ENCODE peak calls at places on chromosomes 11 and 22, in six cellular contexts. One of them, this sample, is unnamed.

GRCh38 chr22:24107668-24108067 is 73.6 kb upstream of the SUSD2 start:
- DNase-seq in GM20000: no peak
- DNase-seq in fibroblast of pulmonary artery: peak; percentile 89
- DNase-seq in GM12865: no peak
- DNase-seq in uterus: peak; percentile 93
- DNase-seq in body of pancreas: peak; percentile 60
- DNase-seq in this sample: peak; percentile 88

GRCh38 chr11:10499452-10500262 is 41.3 kb downstream of the RNF141 start:
- DNase-seq in GM12865: no peak
- DNase-seq in body of pancreas: no peak
- DNase-seq in GM20000: no peak
- DNase-seq in fibroblast of pulmonary artery: no peak
- DNase-seq in uterus: no peak
- DNase-seq in this sample: peak; percentile 70

GRCh38 chr22:38868886-38869381 is 3.1 kb downstream of the CBX6 start:
- DNase-seq in GM12865: peak; percentile 82
- DNase-seq in uterus: peak; percentile 74
- DNase-seq in GM20000: peak; percentile 92
- DNase-seq in fibroblast of pulmonary artery: peak; percentile 68
- DNase-seq in body of pancreas: peak; percentile 79
- DNase-seq in this sample: peak; percentile 93

GRCh38 chr11:16262645-16262955 is 93.7 kb downstream of the SOX6 start:
- DNase-seq in fibroblast of pulmonary artery: no peak
- DNase-seq in body of pancreas: no peak
- DNase-seq in GM12865: no peak
- DNase-seq in GM20000: no peak
- DNase-seq in uterus: no peak
- DNase-seq in this sample: no peak

GRCh38 chr22:38397189-38398097 is 57.6 kb downstream of the KCNJ4 start:
- DNase-seq in fibroblast of pulmonary artery: peak; percentile 44
- DNase-seq in GM20000: peak; percentile 48
- DNase-seq in body of pancreas: peak; percentile 46
- DNase-seq in uterus: peak; percentile 48
- DNase-seq in GM12865: peak; percentile 88
- DNase-seq in this sample: peak; percentile 92

GRCh38 chr22:39530692-39531331 is 1.7 kb downstream of the RPS19BP1 start:
- DNase-seq in GM12865: peak; percentile 67
- DNase-seq in fibroblast of pulmonary artery: peak; percentile 59
- DNase-seq in GM20000: no peak
- DNase-seq in body of pancreas: peak; percentile 55
- DNase-seq in uterus: no peak
- DNase-seq in this sample: no peak

GRCh38 chr11:116777056-116777455 is 4.3 kb upstream of the BUD13 start:
- DNase-seq in GM20000: no peak
- DNase-seq in body of pancreas: no peak
- DNase-seq in fibroblast of pulmonary artery: no peak
- DNase-seq in GM12865: no peak
- DNase-seq in uterus: no peak
- DNase-seq in this sample: no peak

GRCh38 chr11:3228445-3228829 is 3.8 kb downstream of the MRGPRE start:
- DNase-seq in uterus: peak; percentile 10
- DNase-seq in body of pancreas: no peak
- DNase-seq in GM20000: peak; percentile 8
- DNase-seq in fibroblast of pulmonary artery: no peak
- DNase-seq in GM12865: no peak
- DNase-seq in this sample: peak; percentile 76

GRCh38 chr11:27395556-27396258 is 32.7 kb upstream of the CCDC34 start:
- DNase-seq in fibroblast of pulmonary artery: peak; percentile 34
- DNase-seq in GM12865: no peak
- DNase-seq in body of pancreas: peak; percentile 75
- DNase-seq in uterus: no peak
- DNase-seq in GM20000: no peak
- DNase-seq in this sample: no peak

GRCh38 chr11:109946322-109946846 is 146.8 kb upstream of the ZC3H12C start:
- DNase-seq in body of pancreas: peak; percentile 90
- DNase-seq in GM20000: peak; percentile 63
- DNase-seq in fibroblast of pulmonary artery: peak; percentile 99
- DNase-seq in uterus: peak; percentile 76
- DNase-seq in GM12865: peak; percentile 90
- DNase-seq in this sample: peak; percentile 85

GRCh38 chr11:126405906-126406305 is 50.4 kb downstream of the ST3GAL4 start:
- DNase-seq in GM20000: no peak
- DNase-seq in uterus: no peak
- DNase-seq in fibroblast of pulmonary artery: no peak
- DNase-seq in GM12865: no peak
- DNase-seq in body of pancreas: no peak
- DNase-seq in this sample: no peak

GRCh38 chr11:111562692-111563389 is 22.3 kb downstream of the LAYN start:
- DNase-seq in GM12865: no peak
- DNase-seq in GM20000: no peak
- DNase-seq in fibroblast of pulmonary artery: no peak
- DNase-seq in body of pancreas: no peak
- DNase-seq in uterus: no peak
- DNase-seq in this sample: no peak

GRCh38 chr11:107598225-107599139 is 7.5 kb downstream of the ELMOD1 start:
- DNase-seq in uterus: no peak
- DNase-seq in fibroblast of pulmonary artery: peak; percentile 14
- DNase-seq in body of pancreas: no peak
- DNase-seq in GM20000: peak; percentile 45
- DNase-seq in GM12865: peak; percentile 32
- DNase-seq in this sample: no peak

GRCh38 chr22:27576815-27577564 is 224.6 kb downstream of the MN1 start:
- DNase-seq in uterus: no peak
- DNase-seq in fibroblast of pulmonary artery: peak; percentile 95
- DNase-seq in body of pancreas: peak; percentile 9
- DNase-seq in GM20000: no peak
- DNase-seq in GM12865: no peak
- DNase-seq in this sample: no peak

GRCh38 chr22:43449831-43450225 is 38.0 kb downstream of the MPPED1 start:
- DNase-seq in body of pancreas: no peak
- DNase-seq in uterus: no peak
- DNase-seq in GM12865: no peak
- DNase-seq in GM20000: no peak
- DNase-seq in fibroblast of pulmonary artery: no peak
- DNase-seq in this sample: no peak

GRCh38 chr11:292211-293121 is 3.5 kb downstream of the PGGHG start:
- DNase-seq in GM20000: no peak
- DNase-seq in GM12865: no peak
- DNase-seq in body of pancreas: no peak
- DNase-seq in uterus: no peak
- DNase-seq in fibroblast of pulmonary artery: no peak
- DNase-seq in this sample: no peak

GRCh38 chr11:4511267-4511666 is 28.8 kb downstream of the OR52K1 start:
- DNase-seq in GM20000: no peak
- DNase-seq in body of pancreas: no peak
- DNase-seq in fibroblast of pulmonary artery: no peak
- DNase-seq in GM12865: no peak
- DNase-seq in uterus: no peak
- DNase-seq in this sample: no peak

GRCh38 chr11:59669611-59670009 is 773 bp upstream of the PATL1 start:
- DNase-seq in GM12865: no peak
- DNase-seq in GM20000: no peak
- DNase-seq in uterus: peak; percentile 48
- DNase-seq in fibroblast of pulmonary artery: peak; percentile 78
- DNase-seq in body of pancreas: no peak
- DNase-seq in this sample: peak; percentile 31

GRCh38 chr11:19744130-19744529 is 31.5 kb downstream of the NAV2 start:
- DNase-seq in GM20000: no peak
- DNase-seq in uterus: no peak
- DNase-seq in GM12865: no peak
- DNase-seq in fibroblast of pulmonary artery: no peak
- DNase-seq in body of pancreas: no peak
- DNase-seq in this sample: no peak

GRCh38 chr11:108819957-108820356 is 155.1 kb downstream of the DDX10 start:
- DNase-seq in GM20000: no peak
- DNase-seq in uterus: no peak
- DNase-seq in GM12865: no peak
- DNase-seq in body of pancreas: no peak
- DNase-seq in fibroblast of pulmonary artery: no peak
- DNase-seq in this sample: no peak

GRCh38 chr11:36702330-36703054 is 104.5 kb upstream of the RAG2 start:
- DNase-seq in uterus: no peak
- DNase-seq in GM12865: peak; percentile 75
- DNase-seq in body of pancreas: peak; percentile 61
- DNase-seq in fibroblast of pulmonary artery: peak; percentile 75
- DNase-seq in GM20000: peak; percentile 59
- DNase-seq in this sample: no peak

GRCh38 chr22:20590477-20591294 is 83.3 kb downstream of the MED15 start:
- DNase-seq in GM20000: no peak
- DNase-seq in body of pancreas: no peak
- DNase-seq in GM12865: no peak
- DNase-seq in fibroblast of pulmonary artery: no peak
- DNase-seq in uterus: no peak
- DNase-seq in this sample: no peak

GRCh38 chr11:119375629-119376196 is 5.8 kb downstream of the USP2 start:
- DNase-seq in body of pancreas: peak; percentile 77
- DNase-seq in GM20000: no peak
- DNase-seq in GM12865: no peak
- DNase-seq in uterus: peak; percentile 95
- DNase-seq in fibroblast of pulmonary artery: peak; percentile 71
- DNase-seq in this sample: peak; percentile 19

GRCh38 chr11:120129570-120129969 is 8.3 kb downstream of the TRIM29 start:
- DNase-seq in uterus: no peak
- DNase-seq in fibroblast of pulmonary artery: no peak
- DNase-seq in body of pancreas: no peak
- DNase-seq in GM12865: no peak
- DNase-seq in GM20000: no peak
- DNase-seq in this sample: no peak

GRCh38 chr11:95835768-95836488 is 45.6 kb downstream of the CEP57 start:
- DNase-seq in GM12865: peak; percentile 61
- DNase-seq in uterus: peak; percentile 44
- DNase-seq in body of pancreas: peak; percentile 69
- DNase-seq in GM20000: peak; percentile 30
- DNase-seq in fibroblast of pulmonary artery: peak; percentile 93
- DNase-seq in this sample: no peak

GRCh38 chr11:18775492-18776292 is 15.9 kb downstream of the PTPN5 start:
- DNase-seq in body of pancreas: peak; percentile 79
- DNase-seq in fibroblast of pulmonary artery: peak; percentile 63
- DNase-seq in uterus: no peak
- DNase-seq in GM20000: peak; percentile 74
- DNase-seq in GM12865: peak; percentile 81
- DNase-seq in this sample: peak; percentile 34

GRCh38 chr11:68036717-68037239 is 2.0 kb upstream of the TCIRG1 start:
- DNase-seq in GM20000: no peak
- DNase-seq in fibroblast of pulmonary artery: no peak
- DNase-seq in uterus: no peak
- DNase-seq in body of pancreas: peak; percentile 80
- DNase-seq in GM12865: no peak
- DNase-seq in this sample: no peak

GRCh38 chr11:62608776-62609175 is 3.8 kb downstream of the EML3 start:
- DNase-seq in GM12865: no peak
- DNase-seq in GM20000: no peak
- DNase-seq in body of pancreas: no peak
- DNase-seq in uterus: no peak
- DNase-seq in fibroblast of pulmonary artery: no peak
- DNase-seq in this sample: no peak

GRCh38 chr11:102184269-102184987 is 74.2 kb downstream of the YAP1 start:
- DNase-seq in GM20000: no peak
- DNase-seq in body of pancreas: no peak
- DNase-seq in GM12865: no peak
- DNase-seq in uterus: no peak
- DNase-seq in fibroblast of pulmonary artery: no peak
- DNase-seq in this sample: no peak

GRCh38 chr11:16902979-16903378 is 111.2 kb downstream of the PLEKHA7 start:
- DNase-seq in body of pancreas: no peak
- DNase-seq in uterus: no peak
- DNase-seq in fibroblast of pulmonary artery: no peak
- DNase-seq in GM20000: peak; percentile 64
- DNase-seq in GM12865: peak; percentile 76
- DNase-seq in this sample: no peak

GRCh38 chr11:61924016-61924360 is 6.6 kb upstream of the RAB3IL1 start:
- DNase-seq in GM12865: no peak
- DNase-seq in fibroblast of pulmonary artery: no peak
- DNase-seq in uterus: no peak
- DNase-seq in GM20000: no peak
- DNase-seq in body of pancreas: no peak
- DNase-seq in this sample: no peak

GRCh38 chr11:77345621-77346020 is 44.1 kb upstream of the GDPD4 start:
- DNase-seq in GM20000: no peak
- DNase-seq in body of pancreas: no peak
- DNase-seq in GM12865: no peak
- DNase-seq in uterus: no peak
- DNase-seq in fibroblast of pulmonary artery: peak; percentile 47
- DNase-seq in this sample: no peak
- TF ChIP-seq CTCF in GM20000: no peak
- TF ChIP-seq CTCF in body of pancreas: no peak
- TF ChIP-seq CTCF in GM12865: no peak
- TF ChIP-seq CTCF in uterus: no peak
- TF ChIP-seq CTCF in fibroblast of pulmonary artery: no peak
- TF ChIP-seq CTCF in this sample: no peak

GRCh38 chr11:57323503-57324153 is 1.1 kb downstream of the TNKS1BP1 start:
- DNase-seq in GM12865: no peak
- DNase-seq in fibroblast of pulmonary artery: peak; percentile 54
- DNase-seq in uterus: no peak
- DNase-seq in GM20000: no peak
- DNase-seq in body of pancreas: no peak
- DNase-seq in this sample: no peak
- TF ChIP-seq CTCF in GM12865: no peak
- TF ChIP-seq CTCF in fibroblast of pulmonary artery: peak; percentile 27
- TF ChIP-seq CTCF in uterus: no peak
- TF ChIP-seq CTCF in GM20000: no peak
- TF ChIP-seq CTCF in body of pancreas: no peak
- TF ChIP-seq CTCF in this sample: no peak

DNA sequence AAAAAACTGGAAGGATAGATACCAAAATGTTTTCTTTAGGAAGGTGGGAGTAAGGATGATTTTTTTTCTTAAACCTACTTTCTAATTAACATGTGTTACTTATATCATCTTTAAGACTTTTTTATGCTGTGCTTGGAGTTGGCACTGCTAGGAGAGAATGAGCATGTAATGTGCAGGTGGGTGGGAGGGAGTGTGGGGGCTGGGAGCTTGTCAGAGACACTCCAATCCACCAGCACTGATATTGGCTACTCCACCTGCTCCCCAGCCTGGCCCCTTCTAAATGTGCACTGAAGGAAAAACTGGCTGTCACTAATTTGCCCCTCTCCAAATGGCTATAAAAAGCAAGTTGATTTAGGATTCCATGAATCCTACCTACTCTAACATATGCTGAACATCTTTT is 44.4 kb upstream of the BMAL1 start:
- DNase-seq in fibroblast of pulmonary artery: no peak
- DNase-seq in GM20000: no peak
- DNase-seq in uterus: no peak
- DNase-seq in GM12865: no peak
- DNase-seq in body of pancreas: no peak
- DNase-seq in this sample: no peak
- TF ChIP-seq CTCF in fibroblast of pulmonary artery: no peak
- TF ChIP-seq CTCF in GM20000: no peak
- TF ChIP-seq CTCF in uterus: no peak
- TF ChIP-seq CTCF in GM12865: no peak
- TF ChIP-seq CTCF in body of pancreas: no peak
- TF ChIP-seq CTCF in this sample: no peak

DNA sequence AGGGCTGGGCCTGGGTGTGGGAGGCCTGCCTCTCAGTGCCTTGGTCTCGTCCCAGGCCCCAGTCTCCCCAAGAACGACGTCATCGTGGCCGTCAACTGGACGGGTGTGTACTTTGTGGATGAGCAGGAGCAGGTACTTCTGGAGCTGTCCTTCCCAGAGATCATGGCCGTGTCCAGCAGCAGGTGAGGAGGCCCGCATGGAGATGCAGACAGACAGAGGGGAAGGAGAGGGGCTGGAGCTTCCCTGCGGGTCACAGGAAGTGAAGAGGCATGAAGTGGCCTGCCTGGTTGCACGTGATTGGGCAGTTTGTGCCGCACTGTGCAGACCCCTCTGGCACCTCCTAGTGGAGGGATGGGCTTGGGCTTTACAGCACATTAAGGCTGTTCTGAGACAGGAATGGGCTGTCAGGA is 70.4 kb downstream of the MYO7A start:
- DNase-seq in GM20000: peak; percentile 56
- DNase-seq in body of pancreas: no peak
- DNase-seq in GM12865: peak; percentile 52
- DNase-seq in fibroblast of pulmonary artery: peak; percentile 11
- DNase-seq in uterus: peak; percentile 8
- DNase-seq in this sample: no peak
- TF ChIP-seq CTCF in GM20000: peak; percentile 39
- TF ChIP-seq CTCF in body of pancreas: no peak
- TF ChIP-seq CTCF in GM12865: peak; percentile 42
- TF ChIP-seq CTCF in fibroblast of pulmonary artery: peak; percentile 37
- TF ChIP-seq CTCF in uterus: no peak
- TF ChIP-seq CTCF in this sample: no peak

This sample was measured in lower leg skin.